ENCODE peak calls at places on chromosome 14, in seven cellular contexts. U is OCI-LY7, S is H1, T is psoas muscle, Y is mammary epithelial cell, L is foreskin fibroblast, P is fibroblast of mammary gland. D is an unnamed sample.

GRCh38 chr14:105879867-105880561 is 353.6 kb downstream of the TMEM121 start:
- DNase-seq in T (peak), U (no peak), P (no peak), S (no peak), Y (no peak), L (no peak), D (no peak)

GRCh38 chr14:92914087-92914656 is 8.8 kb upstream of the CHGA start:
- DNase-seq in P (peak), L (peak), T (no peak), Y (peak), U (peak), S (peak), D (no peak)

GRCh38 chr14:66944872-66945271 is 244.4 kb upstream of the GARIN2 start:
- DNase-seq in S (no peak), L (peak), P (peak), T (no peak), Y (peak), U (peak), D (peak)

GRCh38 chr14:81286574-81287370 is 66.0 kb upstream of the GTF2A1 start:
- DNase-seq in Y (no peak), L (no peak), T (no peak), S (no peak), P (no peak), U (no peak), D (no peak)

GRCh38 chr14:91317381-91318313 is 73.1 kb upstream of the GPR68 start:
- DNase-seq in S (no peak), L (no peak), U (peak), Y (peak), T (peak), P (peak), D (no peak)

GRCh38 chr14:34650786-34651584 is 21.0 kb upstream of the SNX6 start:
- DNase-seq in L (peak), P (peak), S (no peak), Y (peak), U (no peak), T (peak), D (peak)

GRCh38 chr14:36293824-36294223 is 26.6 kb downstream of the MBIP start:
- DNase-seq in T (no peak), P (peak), S (no peak), U (no peak), Y (no peak), L (peak), D (no peak)

GRCh38 chr14:65303902-65304222 is 108.7 kb upstream of the FUT8 start:
- DNase-seq in T (no peak), U (peak), Y (no peak), L (no peak), S (no peak), P (no peak), D (no peak)

GRCh38 chr14:49306152-49306751 is 279.9 kb downstream of the RPS29 start:
- DNase-seq in S (no peak), L (peak), U (peak), Y (peak), T (no peak), P (peak), D (no peak)

GRCh38 chr14:58362798-58363412 is 32.8 kb upstream of the TOMM20L start:
- DNase-seq in L (peak), Y (peak), T (no peak), U (peak), S (no peak), P (peak), D (peak)

GRCh38 chr14:80584638-80585505 is 356.7 kb downstream of the CEP128 start:
- DNase-seq in U (no peak), P (peak), Y (peak), S (no peak), T (no peak), L (peak), D (peak)

GRCh38 chr14:100789460-100790417 is 36.2 kb upstream of the MEG3 start:
- DNase-seq in P (no peak), U (no peak), S (no peak), L (no peak), T (no peak), Y (no peak), D (no peak)

GRCh38 chr14:36751116-36751515 is 89.5 kb downstream of the PAX9 start:
- DNase-seq in Y (no peak), P (no peak), T (no peak), L (no peak), S (no peak), U (no peak), D (no peak)

GRCh38 chr14:93977790-93978581 is 1.6 kb upstream of the ASB2 start:
- DNase-seq in S (no peak), Y (peak), T (no peak), P (no peak), L (no peak), U (peak), D (no peak)

GRCh38 chr14:95431199-95432145 is 85.0 kb downstream of the SYNE3 start:
- DNase-seq in P (peak), L (peak), T (no peak), U (peak), Y (no peak), S (peak), D (no peak)

GRCh38 chr14:33782923-33783322 is 168.0 kb downstream of the EGLN3 start:
- DNase-seq in L (no peak), Y (no peak), U (no peak), S (no peak), P (no peak), T (no peak), D (no peak)

GRCh38 chr14:74596747-74597456 is 15.1 kb downstream of the LTBP2 start:
- DNase-seq in L (peak), T (peak), S (no peak), U (no peak), Y (no peak), P (peak), D (peak)

GRCh38 chr14:33709711-33710110 is 241.2 kb downstream of the EGLN3 start:
- DNase-seq in U (no peak), P (no peak), T (no peak), L (no peak), Y (no peak), S (no peak), D (no peak)

GRCh38 chr14:89146291-89146690 is 270.7 kb downstream of the FOXN3 start:
- DNase-seq in S (no peak), L (peak), T (no peak), Y (no peak), P (no peak), U (no peak), D (no peak)

GRCh38 chr14:95319312-95320075 is at the start of gene CLMN:
- DNase-seq in P (peak), Y (peak), U (peak), S (peak), T (peak), L (peak), D (no peak)

GRCh38 chr14:91252901-91253794 is 8.6 kb upstream of the GPR68 start:
- DNase-seq in Y (no peak), P (no peak), T (peak), S (peak), U (peak), L (peak), D (no peak)

GRCh38 chr14:59274991-59275391 is 86.5 kb downstream of the DAAM1 start:
- DNase-seq in T (no peak), U (peak), L (no peak), Y (peak), P (no peak), S (no peak), D (no peak)

GRCh38 chr14:103530390-103530789 is 1.4 kb downstream of the TRMT61A start:
- DNase-seq in P (no peak), L (no peak), S (peak), T (peak), Y (no peak), U (no peak), D (no peak)

GRCh38 chr14:106844608-106845285 is 1318.4 kb downstream of the TMEM121 start:
- DNase-seq in Y (peak), L (no peak), S (no peak), P (peak), T (peak), U (peak), D (no peak)

GRCh38 chr14:91801358-91801757 is 66.0 kb downstream of the TC2N start:
- DNase-seq in U (no peak), L (no peak), S (no peak), T (no peak), Y (no peak), P (no peak), D (no peak)

GRCh38 chr14:26389646-26390508 is 208.0 kb downstream of the NOVA1 start:
- DNase-seq in Y (no peak), U (no peak), L (peak), P (peak), T (no peak), S (no peak), D (no peak)

GRCh38 chr14:103908580-103908979 is 19.7 kb upstream of the TDRD9 start:
- DNase-seq in P (no peak), T (no peak), S (no peak), L (no peak), Y (no peak), U (no peak), D (no peak)

GRCh38 chr14:57751400-57751799 is 114.5 kb downstream of the SLC35F4 start:
- DNase-seq in L (no peak), U (no peak), Y (no peak), T (no peak), P (no peak), S (no peak), D (no peak)

GRCh38 chr14:79516009-79516408 is 695.3 kb downstream of the DIO2 start:
- DNase-seq in P (no peak), T (no peak), Y (no peak), S (no peak), L (no peak), U (no peak), D (no peak)

GRCh38 chr14:26173581-26173980 is 424.3 kb downstream of the NOVA1 start:
- DNase-seq in L (peak), P (peak), T (no peak), U (no peak), Y (no peak), S (no peak), D (no peak)

GRCh38 chr14:26598081-26598671 is 343 bp upstream of the NOVA1 start:
- DNase-seq in T (peak), U (no peak), S (peak), P (peak), L (peak), Y (no peak), D (no peak)

GRCh38 chr14:25828562-25828961 is 769.3 kb downstream of the NOVA1 start:
- DNase-seq in Y (no peak), S (no peak), U (no peak), L (no peak), P (no peak), T (no peak), D (no peak)

GRCh38 chr14:48454887-48455286 is 779.5 kb upstream of the MDGA2 start:
- DNase-seq in S (no peak), L (no peak), Y (no peak), P (no peak), T (no peak), U (no peak), D (no peak)

DNA sequence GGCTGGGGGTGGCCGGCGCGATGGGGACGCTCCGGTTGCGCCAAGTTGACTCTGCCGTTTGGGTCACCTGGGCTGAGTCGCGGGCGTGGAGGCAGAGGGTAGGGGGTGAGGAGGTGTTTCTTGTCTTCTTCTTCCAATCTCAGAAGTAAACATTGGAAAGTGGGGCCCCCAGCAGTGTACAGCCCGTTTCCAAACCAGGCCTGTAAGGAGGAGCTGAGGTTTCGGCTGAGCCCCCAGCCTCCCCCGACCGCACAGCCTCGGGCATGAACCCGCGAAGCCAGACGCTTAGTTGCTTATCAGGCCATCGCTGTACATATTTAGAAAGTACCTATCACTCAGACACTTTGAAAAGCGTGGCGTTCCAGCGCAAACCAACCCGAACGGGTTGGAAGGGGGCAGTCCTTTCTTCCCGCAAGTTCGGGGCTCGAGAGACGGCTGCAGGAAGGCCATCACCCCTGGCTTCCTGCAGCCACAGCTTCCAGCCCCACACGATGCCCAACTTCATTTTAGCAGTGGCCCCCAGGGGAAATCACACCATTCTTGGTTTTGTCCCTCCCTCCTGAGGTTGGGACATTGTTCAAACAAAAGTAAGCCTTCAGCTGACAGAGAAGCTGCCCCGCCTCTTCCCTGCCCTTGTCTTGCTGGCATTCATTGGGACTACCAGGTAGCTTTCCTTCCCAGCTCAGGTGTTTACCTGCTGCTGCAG is 164.1 kb downstream of the ZFP36L1 start:
- DNase-seq in Y (peak), L (no peak), T (no peak), P (no peak), U (no peak), S (peak), D (no peak)
- H3K4me3 ChIP-seq in Y (peak), L (no peak), T (no peak), P (no peak), U (no peak), S (peak), D (no peak)

GRCh38 chr14:99189201-99189801 is 82.7 kb downstream of the BCL11B start:
- DNase-seq in Y (no peak), U (no peak), P (no peak), S (no peak), T (no peak), L (no peak), D (no peak)
- H3K4me3 ChIP-seq in Y (no peak), U (no peak), P (no peak), S (no peak), T (peak), L (peak), D (no peak)

GRCh38 chr14:77032854-77033621 is 4.5 kb upstream of the IRF2BPL start:
- DNase-seq in S (peak), U (peak), L (peak), P (peak), Y (peak), T (peak), D (peak)

GRCh38 chr14:77033622-77034521 is 5.4 kb upstream of the IRF2BPL start:
- DNase-seq in T (peak), Y (peak), S (peak), U (peak), L (peak), P (peak), D (no peak)

GRCh38 chr14:77032483-77032853 is 4.0 kb upstream of the IRF2BPL start:
- DNase-seq in P (no peak), U (no peak), L (no peak), Y (no peak), T (no peak), S (no peak), D (no peak)

GRCh38 chr14:77028384-77029246 is at the start of gene IRF2BPL:
- DNase-seq in L (peak), Y (peak), U (peak), S (peak), T (peak), P (peak), D (peak)

GRCh38 chr14:77031680-77032482 is 3.4 kb upstream of the IRF2BPL start:
- DNase-seq in P (peak), L (peak), T (peak), Y (no peak), U (no peak), S (no peak), D (no peak)
- H3K4me3 ChIP-seq in P (no peak), L (peak), T (peak), Y (no peak), U (peak), S (no peak), D (peak)

GRCh38 chr14:101878222-101879211 is 85.9 kb upstream of the DYNC1H1 start:
- DNase-seq in L (no peak), U (peak), T (no peak), S (no peak), P (peak), Y (no peak), D (no peak)

GRCh38 chr14:101880016-101880297 is 84.4 kb upstream of the DYNC1H1 start:
- DNase-seq in P (no peak), U (no peak), L (no peak), S (no peak), T (no peak), Y (no peak), D (no peak)

GRCh38 chr14:101881426-101881825 is 82.9 kb upstream of the DYNC1H1 start:
- DNase-seq in Y (no peak), U (no peak), P (no peak), T (no peak), S (no peak), L (no peak), D (no peak)

GRCh38 chr14:101877766-101878165 is 86.6 kb upstream of the DYNC1H1 start:
- DNase-seq in T (no peak), S (no peak), L (no peak), U (no peak), P (no peak), Y (no peak), D (no peak)

GRCh38 chr14:101879212-101880015 is 85.0 kb upstream of the DYNC1H1 start:
- DNase-seq in Y (no peak), P (no peak), T (no peak), U (no peak), S (no peak), L (no peak), D (no peak)
- H3K4me3 ChIP-seq in Y (no peak), P (no peak), T (no peak), U (no peak), S (no peak), L (no peak), D (no peak)

DNA sequence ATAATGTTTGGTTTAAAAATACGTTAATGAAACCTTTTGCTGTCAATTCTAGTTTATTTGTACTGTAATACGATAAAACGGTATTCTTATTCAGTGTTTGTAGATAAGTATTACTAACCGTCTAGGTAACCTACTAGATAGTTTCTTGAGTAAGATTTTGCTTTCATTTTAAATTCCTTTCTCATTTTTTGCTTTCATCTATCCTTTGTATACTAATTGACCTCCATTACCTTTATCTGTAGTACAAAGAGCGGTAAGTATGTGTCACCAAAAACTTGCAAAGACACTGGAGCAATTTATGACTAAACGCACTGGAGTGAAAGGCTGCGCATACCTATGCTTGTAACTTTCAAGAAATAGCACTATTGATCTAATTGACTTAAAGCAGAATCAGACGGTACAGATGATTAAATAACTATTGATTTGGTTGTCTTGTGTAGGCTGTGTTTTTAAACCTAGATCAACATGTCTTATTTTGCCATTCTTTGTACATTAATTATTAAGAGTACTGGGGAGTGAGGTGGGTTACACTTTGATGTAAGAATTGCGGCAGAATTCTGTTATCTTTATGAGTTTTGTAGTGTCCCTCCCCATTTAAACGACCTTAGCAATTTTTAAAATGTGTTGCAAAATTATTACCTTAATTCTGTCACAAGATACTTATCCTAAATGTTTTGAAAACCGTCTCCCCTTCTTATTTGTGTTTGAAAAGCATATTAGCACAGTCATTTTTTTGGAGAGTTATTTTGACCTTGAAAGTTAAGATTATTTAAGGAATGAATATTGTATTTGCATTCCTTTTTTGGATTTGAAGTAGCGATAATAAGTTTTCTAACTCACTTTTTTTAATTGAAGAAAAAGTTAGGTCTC is 1.9 kb downstream of the ARHGAP5 start:
- DNase-seq in L (peak), S (no peak), U (no peak), P (peak), T (no peak), Y (peak), D (no peak)
- H3K4me3 ChIP-seq in L (peak), S (peak), U (peak), P (peak), T (peak), Y (peak), D (peak)